ENCODE peak calls at places on chromosomes 1 and 21, in six cellular contexts. One of them, this sample, is unnamed.
A peak's percentile ranks its signal among the peaks of the same experiment; 100 is the strongest.

GRCh38 chr1:197146108-197147095 is at the start of gene ASPM:
- DNase-seq in stomach: peak; percentile 93
- DNase-seq in GM12891: peak; percentile 63
- DNase-seq in endothelial cell of umbilical vein: peak; percentile 96
- DNase-seq in spleen: peak; percentile 96
- DNase-seq in A549: peak; percentile 95
- DNase-seq in this sample: peak; percentile 75

GRCh38 chr1:67227196-67227595 is 60.9 kb downstream of the IL23R start:
- DNase-seq in stomach: no peak
- DNase-seq in GM12891: no peak
- DNase-seq in endothelial cell of umbilical vein: no peak
- DNase-seq in spleen: no peak
- DNase-seq in A549: no peak
- DNase-seq in this sample: no peak

GRCh38 chr1:8674912-8675311 is 142.5 kb downstream of the RERE start:
- DNase-seq in stomach: no peak
- DNase-seq in GM12891: no peak
- DNase-seq in endothelial cell of umbilical vein: no peak
- DNase-seq in spleen: no peak
- DNase-seq in A549: no peak
- DNase-seq in this sample: no peak

GRCh38 chr1:203686091-203686632 is 59.5 kb downstream of the ATP2B4 start:
- DNase-seq in stomach: no peak
- DNase-seq in GM12891: no peak
- DNase-seq in endothelial cell of umbilical vein: peak; percentile 94
- DNase-seq in spleen: no peak
- DNase-seq in A549: peak; percentile 14
- DNase-seq in this sample: no peak

GRCh38 chr1:94316183-94316582 is 78.8 kb upstream of the ARHGAP29 start:
- DNase-seq in stomach: no peak
- DNase-seq in GM12891: no peak
- DNase-seq in endothelial cell of umbilical vein: no peak
- DNase-seq in spleen: no peak
- DNase-seq in A549: no peak
- DNase-seq in this sample: no peak

GRCh38 chr1:28115267-28115666 is 26.9 kb upstream of the EYA3 start:
- DNase-seq in stomach: no peak
- DNase-seq in GM12891: no peak
- DNase-seq in endothelial cell of umbilical vein: no peak
- DNase-seq in spleen: no peak
- DNase-seq in A549: no peak
- DNase-seq in this sample: no peak

GRCh38 chr1:116489231-116489697 is 81.6 kb downstream of the CD58 start:
- DNase-seq in stomach: peak; percentile 46
- DNase-seq in GM12891: no peak
- DNase-seq in endothelial cell of umbilical vein: peak; percentile 84
- DNase-seq in spleen: no peak
- DNase-seq in A549: peak; percentile 11
- DNase-seq in this sample: peak; percentile 68

GRCh38 chr1:163195728-163196448 is 6.8 kb downstream of the RGS5 start:
- DNase-seq in stomach: no peak
- DNase-seq in GM12891: no peak
- DNase-seq in endothelial cell of umbilical vein: peak; percentile 97
- DNase-seq in spleen: no peak
- DNase-seq in A549: no peak
- DNase-seq in this sample: no peak

GRCh38 chr1:234611799-234612351 is 1.9 kb upstream of the IRF2BP2 start:
- DNase-seq in stomach: peak; percentile 59
- DNase-seq in GM12891: no peak
- DNase-seq in endothelial cell of umbilical vein: no peak
- DNase-seq in spleen: peak; percentile 82
- DNase-seq in A549: peak; percentile 66
- DNase-seq in this sample: no peak

GRCh38 chr1:51986718-51987117 is 3.8 kb downstream of the RAB3B start:
- DNase-seq in stomach: no peak
- DNase-seq in GM12891: no peak
- DNase-seq in endothelial cell of umbilical vein: no peak
- DNase-seq in spleen: no peak
- DNase-seq in A549: no peak
- DNase-seq in this sample: no peak

GRCh38 chr1:16236495-16237342 is at the start of gene CPLANE2:
- DNase-seq in stomach: peak; percentile 98
- DNase-seq in GM12891: peak; percentile 94
- DNase-seq in endothelial cell of umbilical vein: peak; percentile 89
- DNase-seq in spleen: peak; percentile 99
- DNase-seq in A549: peak; percentile 90
- DNase-seq in this sample: peak; percentile 75
- TF ChIP-seq POLR2A in stomach: peak; percentile 6
- TF ChIP-seq POLR2A in GM12891: no peak
- TF ChIP-seq POLR2A in endothelial cell of umbilical vein: peak; percentile 73
- TF ChIP-seq POLR2A in spleen: no peak
- TF ChIP-seq POLR2A in A549: peak; percentile 39
- TF ChIP-seq POLR2A in this sample: peak; percentile 56

GRCh38 chr1:161198877-161199431 is at the start of gene ADAMTS4:
- DNase-seq in stomach: peak; percentile 43
- DNase-seq in GM12891: no peak
- DNase-seq in endothelial cell of umbilical vein: peak; percentile 65
- DNase-seq in spleen: peak; percentile 47
- DNase-seq in A549: no peak
- DNase-seq in this sample: no peak
- TF ChIP-seq POLR2A in stomach: no peak
- TF ChIP-seq POLR2A in GM12891: no peak
- TF ChIP-seq POLR2A in endothelial cell of umbilical vein: peak; percentile 89
- TF ChIP-seq POLR2A in spleen: no peak
- TF ChIP-seq POLR2A in A549: no peak
- TF ChIP-seq POLR2A in this sample: no peak

DNA sequence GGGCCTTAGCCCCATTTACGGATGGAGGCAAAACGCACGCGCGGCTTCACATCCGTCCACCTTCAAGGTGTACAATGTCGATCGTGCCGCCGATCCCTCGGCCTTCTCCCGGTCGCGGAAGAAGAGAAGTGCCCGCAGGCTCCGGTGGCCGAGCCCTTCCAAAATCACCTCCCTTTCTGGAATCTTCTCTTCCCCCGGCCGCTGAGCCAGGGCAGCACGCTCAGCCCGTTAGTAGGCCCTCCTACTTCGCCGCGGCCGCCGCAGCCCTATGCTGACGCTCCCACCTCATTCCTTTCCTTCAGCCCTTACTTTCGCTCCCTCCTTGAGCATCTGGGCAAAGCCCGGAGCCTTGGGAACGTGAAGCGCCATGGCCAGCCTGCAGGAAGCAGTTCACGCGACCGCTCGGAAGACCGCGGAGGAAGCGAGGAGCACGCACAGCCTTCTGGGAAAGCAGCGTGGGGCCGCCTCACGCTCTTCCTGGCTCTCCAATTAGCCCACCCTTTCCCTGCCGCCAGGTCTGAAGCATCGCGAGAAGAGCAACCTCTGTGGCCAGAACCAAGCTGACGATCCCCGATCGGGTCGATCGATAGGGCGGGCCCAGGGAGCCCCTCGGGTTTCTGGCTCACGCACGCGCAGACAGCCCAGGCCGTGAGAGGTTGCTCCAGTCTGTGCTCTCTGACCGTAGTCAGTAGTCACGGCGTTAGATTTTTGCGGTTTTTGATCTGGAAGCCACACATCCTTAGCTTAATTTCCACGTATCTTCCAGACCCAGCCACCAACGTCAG is at the start of gene CCT8:
- DNase-seq in stomach: peak; percentile 98
- DNase-seq in GM12891: peak; percentile 62
- DNase-seq in endothelial cell of umbilical vein: peak; percentile 99
- DNase-seq in spleen: peak; percentile 100
- DNase-seq in A549: peak; percentile 98
- DNase-seq in this sample: peak; percentile 93
- TF ChIP-seq POLR2A in stomach: peak; percentile 48
- TF ChIP-seq POLR2A in GM12891: peak; percentile 98
- TF ChIP-seq POLR2A in endothelial cell of umbilical vein: peak; percentile 96
- TF ChIP-seq POLR2A in spleen: peak; percentile 29
- TF ChIP-seq POLR2A in A549: peak; percentile 79
- TF ChIP-seq POLR2A in this sample: peak; percentile 94

GRCh38 chr1:169893645-169894423 is at the start of gene SCYL3:
- DNase-seq in stomach: peak; percentile 93
- DNase-seq in GM12891: peak; percentile 68
- DNase-seq in endothelial cell of umbilical vein: peak; percentile 98
- DNase-seq in spleen: peak; percentile 98
- DNase-seq in A549: peak; percentile 98
- DNase-seq in this sample: peak; percentile 96
- TF ChIP-seq POLR2A in stomach: peak; percentile 19
- TF ChIP-seq POLR2A in GM12891: peak; percentile 79
- TF ChIP-seq POLR2A in endothelial cell of umbilical vein: peak; percentile 68
- TF ChIP-seq POLR2A in spleen: no peak
- TF ChIP-seq POLR2A in A549: peak; percentile 79
- TF ChIP-seq POLR2A in this sample: peak; percentile 64

GRCh38 chr1:119732465-119733168 is 20.9 kb downstream of the PHGDH start:
- DNase-seq in stomach: no peak
- DNase-seq in GM12891: no peak
- DNase-seq in endothelial cell of umbilical vein: no peak
- DNase-seq in spleen: no peak
- DNase-seq in A549: no peak
- DNase-seq in this sample: no peak
- TF ChIP-seq POLR2A in stomach: no peak
- TF ChIP-seq POLR2A in GM12891: no peak
- TF ChIP-seq POLR2A in endothelial cell of umbilical vein: no peak
- TF ChIP-seq POLR2A in spleen: no peak
- TF ChIP-seq POLR2A in A549: no peak
- TF ChIP-seq POLR2A in this sample: no peak

GRCh38 chr1:27026621-27027574 is 14.2 kb upstream of the TENT5B start:
- DNase-seq in stomach: peak; percentile 75
- DNase-seq in GM12891: no peak
- DNase-seq in endothelial cell of umbilical vein: no peak
- DNase-seq in spleen: no peak
- DNase-seq in A549: no peak
- DNase-seq in this sample: peak; percentile 48
- TF ChIP-seq POLR2A in stomach: no peak
- TF ChIP-seq POLR2A in GM12891: no peak
- TF ChIP-seq POLR2A in endothelial cell of umbilical vein: no peak
- TF ChIP-seq POLR2A in spleen: no peak
- TF ChIP-seq POLR2A in A549: no peak
- TF ChIP-seq POLR2A in this sample: no peak

GRCh38 chr21:37157938-37158337 is 84.9 kb downstream of the TTC3 start:
- DNase-seq in stomach: no peak
- DNase-seq in GM12891: no peak
- DNase-seq in endothelial cell of umbilical vein: no peak
- DNase-seq in spleen: no peak
- DNase-seq in A549: no peak
- DNase-seq in this sample: no peak

GRCh38 chr21:37159949-37160348 is 86.9 kb downstream of the TTC3 start:
- DNase-seq in stomach: no peak
- DNase-seq in GM12891: no peak
- DNase-seq in endothelial cell of umbilical vein: no peak
- DNase-seq in spleen: no peak
- DNase-seq in A549: no peak
- DNase-seq in this sample: no peak

GRCh38 chr21:37155216-37155615 is 82.2 kb downstream of the TTC3 start:
- DNase-seq in stomach: no peak
- DNase-seq in GM12891: no peak
- DNase-seq in endothelial cell of umbilical vein: no peak
- DNase-seq in spleen: no peak
- DNase-seq in A549: no peak
- DNase-seq in this sample: no peak

GRCh38 chr21:37153935-37154350 is 80.9 kb downstream of the TTC3 start:
- DNase-seq in stomach: peak; percentile 49
- DNase-seq in GM12891: no peak
- DNase-seq in endothelial cell of umbilical vein: peak; percentile 29
- DNase-seq in spleen: no peak
- DNase-seq in A549: no peak
- DNase-seq in this sample: no peak

GRCh38 chr21:37159053-37159776 is 86.2 kb downstream of the TTC3 start:
- DNase-seq in stomach: no peak
- DNase-seq in GM12891: peak; percentile 7
- DNase-seq in endothelial cell of umbilical vein: no peak
- DNase-seq in spleen: no peak
- DNase-seq in A549: no peak
- DNase-seq in this sample: no peak
- TF ChIP-seq POLR2A in stomach: no peak
- TF ChIP-seq POLR2A in GM12891: no peak
- TF ChIP-seq POLR2A in endothelial cell of umbilical vein: no peak
- TF ChIP-seq POLR2A in spleen: no peak
- TF ChIP-seq POLR2A in A549: no peak
- TF ChIP-seq POLR2A in this sample: no peak

GRCh38 chr1:154870734-154871133 is 653 bp upstream of the KCNN3 start:
- DNase-seq in stomach: no peak
- DNase-seq in GM12891: no peak
- DNase-seq in endothelial cell of umbilical vein: no peak
- DNase-seq in spleen: no peak
- DNase-seq in A549: no peak
- DNase-seq in this sample: no peak
- TF ChIP-seq POLR2A in stomach: no peak
- TF ChIP-seq POLR2A in GM12891: no peak
- TF ChIP-seq POLR2A in endothelial cell of umbilical vein: no peak
- TF ChIP-seq POLR2A in spleen: no peak
- TF ChIP-seq POLR2A in A549: no peak
- TF ChIP-seq POLR2A in this sample: no peak

GRCh38 chr1:109620890-109621289 is 1.3 kb downstream of the AMPD2 start:
- DNase-seq in stomach: peak; percentile 91
- DNase-seq in GM12891: peak; percentile 98
- DNase-seq in endothelial cell of umbilical vein: peak; percentile 95
- DNase-seq in spleen: peak; percentile 100
- DNase-seq in A549: peak; percentile 87
- DNase-seq in this sample: peak; percentile 92
- TF ChIP-seq POLR2A in stomach: no peak
- TF ChIP-seq POLR2A in GM12891: no peak
- TF ChIP-seq POLR2A in endothelial cell of umbilical vein: no peak
- TF ChIP-seq POLR2A in spleen: no peak
- TF ChIP-seq POLR2A in A549: no peak
- TF ChIP-seq POLR2A in this sample: peak; percentile 26

DNA sequence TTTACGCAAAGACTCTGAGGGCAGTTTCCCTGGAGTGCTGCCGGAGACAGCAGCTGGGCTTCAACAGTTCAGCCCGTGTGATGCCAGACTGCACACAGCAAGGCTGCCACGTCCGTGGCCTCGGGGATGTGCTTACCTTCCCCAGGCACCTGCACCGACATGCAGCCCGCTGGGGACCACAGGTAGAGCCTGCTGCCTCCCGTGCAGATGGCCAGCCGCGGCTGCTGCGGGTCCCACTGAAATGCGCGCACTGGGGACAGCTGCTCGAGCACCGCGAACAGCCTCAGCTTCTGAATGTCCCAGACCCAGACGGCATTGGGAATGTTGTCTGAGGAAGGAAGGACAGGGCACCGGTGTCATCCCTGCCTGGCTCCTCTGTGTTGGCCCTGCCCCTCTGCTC is 6.5 kb downstream of the TPRG1L start:
- DNase-seq in stomach: no peak
- DNase-seq in GM12891: no peak
- DNase-seq in endothelial cell of umbilical vein: no peak
- DNase-seq in spleen: peak; percentile 73
- DNase-seq in A549: no peak
- DNase-seq in this sample: no peak
- TF ChIP-seq POLR2A in stomach: no peak
- TF ChIP-seq POLR2A in GM12891: no peak
- TF ChIP-seq POLR2A in endothelial cell of umbilical vein: no peak
- TF ChIP-seq POLR2A in spleen: no peak
- TF ChIP-seq POLR2A in A549: no peak
- TF ChIP-seq POLR2A in this sample: no peak